ENCODE peak calls at places on chromosomes 2 and 18, in four cellular contexts. T, Z, I and G are unnamed samples.

GRCh38 chr18:36518839-36519238 is 221.3 kb downstream of the FHOD3 start:
- DNase-seq in T (no peak), Z (no peak), I (no peak), G (no peak)

GRCh38 chr18:48539406-48540328 is 836 bp downstream of the CTIF start:
- DNase-seq in T (peak), Z (peak), I (peak), G (peak)

GRCh38 chr18:6039055-6039454 is 143.7 kb upstream of the TMEM200C start:
- DNase-seq in T (no peak), Z (no peak), I (no peak), G (no peak)

GRCh38 chr2:138502253-138503086 is 900 bp downstream of the SPOPL start:
- DNase-seq in T (peak), Z (no peak), I (no peak), G (no peak)

GRCh38 chr2:231919341-231920035 is 6.7 kb downstream of the NPPC start:
- DNase-seq in T (no peak), Z (no peak), I (no peak), G (no peak)

GRCh38 chr2:241068136-241068941 is 33.7 kb downstream of the MTERF4 start:
- DNase-seq in T (no peak), Z (no peak), I (peak), G (peak)

GRCh38 chr2:60819155-60819862 is 62.1 kb upstream of the REL start:
- DNase-seq in T (no peak), Z (no peak), I (no peak), G (no peak)

GRCh38 chr2:159875083-159875482 is 77.1 kb upstream of the CD302 start:
- DNase-seq in T (no peak), Z (peak), I (no peak), G (no peak)

GRCh38 chr2:120546077-120546864 is 189.4 kb upstream of the GLI2 start:
- DNase-seq in T (no peak), Z (peak), I (peak), G (no peak)

GRCh38 chr18:35577045-35577848 is 4.3 kb upstream of the GALNT1 start:
- DNase-seq in T (peak), Z (no peak), I (no peak), G (no peak)

GRCh38 chr18:65082907-65083306 is 667.9 kb upstream of the CDH7 start:
- DNase-seq in T (no peak), Z (no peak), I (no peak), G (no peak)

GRCh38 chr2:28869494-28870145 is 489 bp downstream of the TRMT61B start:
- DNase-seq in T (peak), Z (no peak), I (peak), G (no peak)

GRCh38 chr18:2805970-2806943 is 40.5 kb upstream of the EMILIN2 start:
- DNase-seq in T (no peak), Z (no peak), I (no peak), G (no peak)

GRCh38 chr2:43224571-43225092 is 1.8 kb downstream of the ZFP36L2 start:
- DNase-seq in T (peak), Z (peak), I (peak), G (no peak)

GRCh38 chr2:28681216-28681981 is 70.2 kb upstream of the PPP1CB start:
- DNase-seq in T (peak), Z (no peak), I (no peak), G (no peak)

GRCh38 chr2:43605079-43605655 is 9.3 kb upstream of the THADA start:
- DNase-seq in T (peak), Z (no peak), I (peak), G (no peak)

GRCh38 chr2:16225545-16225944 is 285.2 kb downstream of the MYCN start:
- DNase-seq in T (no peak), Z (no peak), I (peak), G (no peak)
- TF ChIP-seq CTCF in T (no peak), Z (no peak), I (peak), G (no peak)

GRCh38 chr2:208407667-208408066 is 1.1 kb downstream of the PTH2R start:
- DNase-seq in T (peak), Z (no peak), I (peak), G (no peak)
- TF ChIP-seq CTCF in T (no peak), Z (no peak), I (peak), G (peak)

GRCh38 chr2:135667045-135667444 is 74.6 kb upstream of the UBXN4 start:
- DNase-seq in T (no peak), Z (no peak), I (no peak), G (no peak)

GRCh38 chr2:135662088-135662487 is 79.6 kb upstream of the UBXN4 start:
- DNase-seq in T (no peak), Z (no peak), I (no peak), G (no peak)

GRCh38 chr2:135657806-135658582 is 83.7 kb upstream of the UBXN4 start:
- DNase-seq in T (no peak), Z (no peak), I (no peak), G (no peak)

GRCh38 chr2:135664623-135665068 is 77.0 kb upstream of the UBXN4 start:
- DNase-seq in T (no peak), Z (no peak), I (no peak), G (no peak)

DNA sequence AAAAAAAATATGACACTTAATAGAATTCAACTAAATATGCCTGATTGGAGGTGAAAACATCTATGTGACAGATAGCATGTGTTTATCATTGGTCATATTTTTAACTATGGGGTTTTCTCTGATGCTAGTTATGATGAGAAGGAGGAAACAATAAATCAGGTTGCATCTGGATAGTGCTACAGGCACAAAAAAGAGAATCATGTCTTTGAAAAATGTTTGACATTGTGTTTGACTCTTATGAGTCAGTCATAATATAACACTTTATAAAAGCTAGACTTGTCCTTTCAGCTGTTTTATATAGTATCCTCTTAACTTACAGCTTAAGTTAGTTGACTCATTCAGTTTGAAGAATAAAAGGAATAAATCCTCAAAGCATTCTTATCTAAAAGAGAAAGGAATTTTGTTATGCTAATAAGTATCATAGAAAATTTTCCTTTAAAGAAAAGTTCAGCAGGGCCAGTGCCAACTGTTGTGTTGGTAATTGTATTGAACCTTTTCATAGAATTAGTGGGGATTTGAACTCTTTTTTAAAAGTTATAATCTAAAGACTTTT is 78.4 kb upstream of the UBXN4 start:
- DNase-seq in T (no peak), Z (no peak), I (no peak), G (no peak)
- TF ChIP-seq CTCF in T (no peak), Z (no peak), I (no peak), G (no peak)

GRCh38 chr2:182854405-182855105 is 11.9 kb downstream of the FRZB start:
- DNase-seq in T (no peak), Z (no peak), I (no peak), G (no peak)

GRCh38 chr2:182855376-182855775 is 11.1 kb downstream of the FRZB start:
- DNase-seq in T (no peak), Z (no peak), I (no peak), G (no peak)

GRCh38 chr2:182852787-182853186 is 13.7 kb downstream of the FRZB start:
- DNase-seq in T (no peak), Z (no peak), I (no peak), G (no peak)

GRCh38 chr2:182852090-182852489 is 14.3 kb downstream of the FRZB start:
- DNase-seq in T (no peak), Z (peak), I (no peak), G (no peak)
- TF ChIP-seq CTCF in T (no peak), Z (no peak), I (no peak), G (no peak)

DNA sequence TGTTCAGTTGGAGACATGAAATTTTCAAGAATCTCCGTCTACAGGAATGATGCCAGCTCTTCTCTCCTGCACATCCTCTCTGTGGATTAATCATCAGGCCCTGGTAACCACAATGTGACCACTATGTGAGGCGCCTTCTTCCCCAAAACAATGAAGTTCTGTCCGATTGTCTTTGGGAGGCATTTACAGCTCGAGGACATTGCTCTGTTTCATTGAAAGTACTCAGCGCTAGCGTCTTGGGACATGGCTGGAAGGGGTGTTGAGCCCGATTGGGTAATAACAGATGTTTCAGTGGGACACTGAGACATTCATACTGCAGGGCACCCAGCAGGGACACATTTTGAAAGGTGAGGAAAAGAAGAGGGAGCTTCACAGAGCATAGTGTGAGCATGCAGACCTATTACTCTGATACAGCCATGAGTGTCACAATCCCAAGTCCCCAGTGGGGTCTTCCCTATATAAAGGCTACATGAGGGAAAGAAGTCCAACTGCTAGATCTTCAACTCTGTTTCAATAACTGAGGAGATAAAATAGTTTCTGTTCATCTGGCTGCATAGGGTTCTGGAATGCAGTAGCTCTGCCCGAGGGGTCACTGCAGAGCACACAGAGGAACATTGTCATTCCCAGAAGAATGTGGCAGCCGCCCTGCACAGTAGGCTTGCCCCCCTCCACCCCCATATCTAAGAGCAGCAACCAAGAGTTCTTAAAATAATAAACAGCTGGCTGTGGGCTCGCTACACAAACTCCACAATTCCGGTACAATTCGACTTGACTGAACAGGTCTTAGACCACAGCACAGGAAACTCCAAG is 237.3 kb downstream of the OSR1 start:
- DNase-seq in T (no peak), Z (no peak), I (no peak), G (no peak)
- TF ChIP-seq CTCF in T (no peak), Z (no peak), I (no peak), G (no peak)

GRCh38 chr18:9366126-9366714 is 31.6 kb downstream of the TWSG1 start:
- DNase-seq in T (no peak), Z (no peak), I (peak), G (no peak)
- TF ChIP-seq CTCF in T (no peak), Z (peak), I (peak), G (peak)

DNA sequence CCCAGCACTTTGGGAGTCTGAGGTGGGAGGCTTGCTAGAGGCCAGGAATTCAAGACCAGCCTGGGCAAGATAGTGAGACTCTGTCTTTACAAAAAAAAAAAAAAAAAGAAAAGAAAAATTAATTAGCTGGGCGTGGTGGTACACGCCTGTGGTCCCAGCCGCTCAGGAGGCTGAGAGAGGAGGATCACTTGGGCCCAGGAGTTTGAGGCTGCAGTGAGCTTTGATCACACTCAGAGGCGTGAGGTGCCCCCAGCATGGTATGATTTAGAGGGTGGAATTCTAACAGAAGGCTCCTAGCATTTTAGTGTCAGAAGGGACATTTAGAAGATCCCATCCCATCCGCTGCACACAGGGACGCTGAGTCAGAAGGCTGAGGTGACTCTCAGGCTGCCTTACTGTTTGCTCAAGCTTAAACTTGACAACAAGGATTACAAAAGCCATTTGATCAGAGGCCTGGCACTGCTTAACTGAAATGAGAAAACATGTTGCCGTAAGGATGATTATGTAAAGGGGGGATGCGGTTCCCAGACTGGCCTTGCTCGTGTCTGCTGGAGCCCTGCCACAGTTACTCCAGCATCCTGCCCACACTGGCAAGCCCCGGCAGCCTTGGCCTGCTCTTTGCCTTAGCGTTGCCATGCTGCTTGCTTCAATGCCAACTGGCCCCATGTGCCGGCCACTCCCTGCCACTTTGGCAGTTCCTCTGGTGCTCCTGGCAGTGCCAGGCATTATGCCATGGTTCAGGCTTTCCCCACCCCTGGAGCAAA is 45.6 kb upstream of the SLC1A4 start:
- DNase-seq in T (no peak), Z (peak), I (no peak), G (no peak)
- TF ChIP-seq CTCF in T (no peak), Z (no peak), I (no peak), G (no peak)

DNA sequence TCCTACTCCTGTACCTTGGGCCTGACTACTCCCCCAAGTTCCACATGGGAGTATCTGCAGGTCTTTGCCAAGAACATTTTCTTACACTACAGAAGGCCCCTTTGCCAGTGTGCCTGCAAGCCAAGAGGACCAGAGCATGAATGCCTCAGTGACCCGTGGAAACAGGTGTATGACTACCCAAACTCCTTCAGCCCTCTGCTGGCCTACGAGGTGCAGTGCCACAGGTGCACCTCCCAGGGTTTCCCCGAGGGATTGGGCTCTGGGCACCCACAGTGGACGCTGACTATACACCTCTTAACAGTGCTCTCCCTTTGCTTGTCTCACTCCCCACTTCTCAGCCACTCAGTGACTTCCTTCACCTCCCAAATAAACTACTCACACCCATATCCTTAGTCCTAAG is 91.4 kb downstream of the COL6A3 start:
- DNase-seq in T (no peak), Z (peak), I (peak), G (no peak)
- TF ChIP-seq CTCF in T (peak), Z (peak), I (peak), G (no peak)

GRCh38 chr2:233352141-233352842 is 2.0 kb upstream of the DGKD start:
- DNase-seq in T (no peak), Z (no peak), I (no peak), G (no peak)

GRCh38 chr2:233349005-233349998 is 5.0 kb upstream of the DGKD start:
- DNase-seq in T (peak), Z (peak), I (no peak), G (no peak)

GRCh38 chr2:233353101-233353768 is 1.1 kb upstream of the DGKD start:
- DNase-seq in T (no peak), Z (peak), I (no peak), G (no peak)

GRCh38 chr2:233351423-233351822 is 2.9 kb upstream of the DGKD start:
- DNase-seq in T (no peak), Z (no peak), I (no peak), G (no peak)

DNA sequence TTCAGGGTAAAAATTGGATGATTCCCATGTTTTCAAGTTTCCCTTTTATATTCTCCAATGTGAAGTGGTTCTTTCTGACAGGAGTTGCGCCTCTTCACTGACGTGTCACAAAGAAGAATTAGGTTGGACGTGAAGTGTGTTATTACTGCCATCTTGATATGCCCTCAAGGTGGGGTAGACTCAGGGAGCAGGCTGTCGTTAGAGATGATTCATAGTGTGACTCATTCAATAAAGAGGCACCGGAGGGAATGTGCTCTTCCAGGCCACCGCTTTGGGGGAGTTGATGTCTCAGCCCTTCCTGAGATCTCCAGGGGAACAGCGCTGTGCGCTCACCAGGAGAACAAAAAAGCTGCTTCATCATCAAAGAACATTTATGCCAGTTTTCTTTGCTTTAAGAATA is 3.6 kb upstream of the DGKD start:
- DNase-seq in T (no peak), Z (no peak), I (no peak), G (no peak)
- TF ChIP-seq CTCF in T (no peak), Z (no peak), I (no peak), G (peak)

GRCh38 chr2:86283461-86284030 is 53.9 kb downstream of the REEP1 start:
- DNase-seq in T (no peak), Z (no peak), I (no peak), G (peak)

GRCh38 chr2:86284401-86284841 is 53.0 kb downstream of the REEP1 start:
- DNase-seq in T (no peak), Z (peak), I (no peak), G (peak)

GRCh38 chr2:86285981-86286380 is 51.4 kb downstream of the REEP1 start:
- DNase-seq in T (no peak), Z (no peak), I (no peak), G (peak)

GRCh38 chr2:86284987-86285386 is 52.4 kb downstream of the REEP1 start:
- DNase-seq in T (no peak), Z (no peak), I (no peak), G (peak)

GRCh38 chr2:86286518-86286917 is 50.9 kb downstream of the REEP1 start:
- DNase-seq in T (no peak), Z (no peak), I (no peak), G (peak)
- TF ChIP-seq CTCF in T (no peak), Z (no peak), I (no peak), G (no peak)